ENCODE peak calls at places on chromosomes 16 and 17, in nine cellular contexts. A is cardiac septum; P is GM04504; X is NCI-H1092; C is NCI-H1105; T is neuronal stem cell; F is anterior cingulate cortex; R is activated naive CD4-positive, alpha-beta T cell treated with anti-CD3 and anti-CD28 coated beads for 36 hours; N is hippocampal formation. Z is an unnamed sample.

GRCh38 chr16:85695196-85696128 is 6.7 kb upstream of the GINS2 start:
- DNase-seq in N (no peak), R (no peak), F (no peak), C (no peak), A (no peak), P (no peak), X (no peak), T (no peak), Z (no peak)

GRCh38 chr16:57821149-57821971 is 19.1 kb upstream of the KIFC3 start:
- DNase-seq in N (no peak), C (no peak), T (no peak), F (no peak), A (no peak), X (no peak), R (no peak), P (no peak), Z (no peak)

GRCh38 chr17:61337247-61337812 is 62.3 kb upstream of the TBX2 start:
- DNase-seq in C (no peak), P (no peak), X (no peak), T (no peak), A (no peak), F (peak; percentile 13), R (no peak), N (no peak), Z (no peak)

GRCh38 chr16:66115373-66115772 is 251.1 kb upstream of the CDH5 start:
- DNase-seq in F (no peak), T (no peak), R (no peak), N (no peak), P (no peak), A (no peak), C (no peak), X (no peak), Z (no peak)

GRCh38 chr17:75468311-75468754 is 11.9 kb downstream of the TMEM94 start:
- DNase-seq in A (no peak), F (peak; percentile 33), T (no peak), C (no peak), R (no peak), N (no peak), P (no peak), X (no peak), Z (no peak)

GRCh38 chr16:77450790-77451487 is 16.1 kb upstream of the ADAMTS18 start:
- DNase-seq in N (no peak), X (peak; percentile 96), A (no peak), C (peak; percentile 95), F (no peak), R (no peak), T (no peak), P (no peak), Z (peak; percentile 55)

GRCh38 chr16:66553223-66553622 is 847 bp downstream of the CKLF start:
- DNase-seq in F (no peak), X (no peak), P (no peak), A (no peak), R (no peak), N (no peak), T (no peak), C (no peak), Z (no peak)

GRCh38 chr16:84462296-84463210 is 41.9 kb downstream of the MEAK7 start:
- DNase-seq in P (no peak), F (no peak), C (no peak), T (no peak), R (no peak), A (peak; percentile 36), N (no peak), X (no peak), Z (no peak)

GRCh38 chr16:84863485-84863814 is 43.7 kb downstream of the CRISPLD2 start:
- DNase-seq in N (no peak), R (no peak), F (no peak), P (no peak), A (no peak), X (no peak), T (no peak), C (no peak), Z (no peak)

GRCh38 chr17:77233635-77234334 is 93.0 kb downstream of the SEC14L1 start:
- DNase-seq in N (no peak), C (no peak), P (peak; percentile 43), R (peak; percentile 40), X (no peak), F (no peak), A (no peak), T (no peak), Z (no peak)

GRCh38 chr17:69480197-69480596 is 65.7 kb downstream of the MAP2K6 start:
- DNase-seq in R (no peak), X (no peak), A (no peak), F (peak; percentile 8), P (no peak), C (no peak), N (no peak), T (no peak), Z (no peak)

GRCh38 chr16:57699481-57699880 is 4.9 kb downstream of the DRC7 start:
- DNase-seq in N (no peak), P (no peak), F (no peak), A (no peak), C (no peak), R (no peak), X (no peak), T (no peak), Z (no peak)

GRCh38 chr17:72648702-72649101 is 443.8 kb downstream of the SLC39A11 start:
- DNase-seq in P (no peak), F (no peak), A (no peak), C (no peak), X (no peak), T (no peak), N (no peak), R (no peak), Z (no peak)

GRCh38 chr17:50634123-50634914 is at the start of gene ABCC3:
- DNase-seq in A (no peak), C (no peak), F (no peak), R (no peak), X (no peak), N (no peak), P (peak; percentile 23), T (no peak), Z (no peak)